ENCODE peak calls at places on chromosomes 2 and 18, in five cellular contexts. F is H54, D is A549, J is body of pancreas, R is transverse colon. A is an unnamed sample.

GRCh38 chr2:127643698-127644660 is 2.0 kb upstream of the GPR17 start:
- DNase-seq in J (no peak), D (no peak), F (no peak), R (no peak), A (no peak)

GRCh38 chr2:36756438-36756837 is 59.9 kb downstream of the VIT start:
- DNase-seq in F (no peak), J (no peak), R (no peak), D (no peak), A (no peak)

GRCh38 chr2:46147626-46148368 is 149.4 kb upstream of the EPAS1 start:
- DNase-seq in D (no peak), J (no peak), F (no peak), R (no peak), A (no peak)

GRCh38 chr2:162890690-162891311 is 52.2 kb upstream of the KCNH7 start:
- DNase-seq in D (peak), R (no peak), F (peak), J (peak), A (no peak)

GRCh38 chr2:15949126-15949525 is 8.8 kb downstream of the MYCN start:
- DNase-seq in D (no peak), R (no peak), F (no peak), J (no peak), A (no peak)

GRCh38 chr18:42298744-42299685 is 344.0 kb downstream of the PIK3C3 start:
- DNase-seq in F (peak), R (peak), D (peak), J (peak), A (no peak)

GRCh38 chr2:166516712-166517303 is 22.8 kb upstream of the SCN7A start:
- DNase-seq in J (peak), R (peak), D (peak), F (no peak), A (no peak)

GRCh38 chr2:181457741-181458425 is 697 bp downstream of the ITGA4 start:
- DNase-seq in R (peak), F (peak), D (no peak), J (peak), A (no peak)

GRCh38 chr2:28801726-28802125 is 8.9 kb upstream of the SPDYA start:
- DNase-seq in D (peak), J (no peak), F (no peak), R (no peak), A (no peak)

GRCh38 chr2:57160976-57161375 is 885.6 kb upstream of the VRK2 start:
- DNase-seq in R (no peak), J (no peak), F (no peak), D (no peak), A (no peak)

GRCh38 chr18:24734058-24734457 is 273.6 kb downstream of the HRH4 start:
- DNase-seq in J (no peak), R (no peak), D (peak), F (no peak), A (no peak)

GRCh38 chr2:239182981-239183791 is 217.6 kb downstream of the HDAC4 start:
- DNase-seq in F (no peak), J (peak), D (no peak), R (no peak), A (no peak)

GRCh38 chr18:8218263-8218662 is 391.0 kb upstream of the RAB12 start:
- DNase-seq in R (no peak), D (no peak), F (no peak), J (no peak), A (no peak)

GRCh38 chr18:76922107-76922506 is 99.8 kb downstream of the ZNF236 start:
- DNase-seq in F (no peak), R (peak), J (peak), D (peak), A (no peak)

GRCh38 chr2:25497229-25497861 is 155.6 kb upstream of the DNMT3A start:
- DNase-seq in J (no peak), F (no peak), R (no peak), D (no peak), A (no peak)

GRCh38 chr2:36618381-36618780 is 20.4 kb upstream of the FEZ2 start:
- DNase-seq in R (no peak), J (no peak), D (peak), F (peak), A (no peak)

GRCh38 chr2:2271471-2271941 is 59.6 kb downstream of the MYT1L start:
- DNase-seq in J (peak), R (no peak), D (no peak), F (peak), A (no peak)

GRCh38 chr18:63676526-63676925 is 14.8 kb upstream of the SERPINB3 start:
- DNase-seq in J (no peak), D (peak), F (no peak), R (no peak), A (no peak)

GRCh38 chr18:77141401-77142118 is 9.0 kb upstream of the MBP start:
- DNase-seq in R (no peak), J (no peak), F (no peak), D (no peak), A (no peak)

GRCh38 chr2:241853651-241854341 is 4.9 kb downstream of the PDCD1 start:
- DNase-seq in R (no peak), F (no peak), D (no peak), J (peak), A (no peak)

GRCh38 chr18:13379062-13379800 is 160.7 kb downstream of the LDLRAD4 start:
- DNase-seq in R (no peak), F (no peak), D (no peak), J (no peak), A (peak)

GRCh38 chr18:4230450-4231168 is 224.5 kb downstream of the DLGAP1 start:
- DNase-seq in J (no peak), F (no peak), R (no peak), D (no peak), A (no peak)

GRCh38 chr2:82139979-82140611 is 1835.5 kb upstream of the LRRTM1 start:
- DNase-seq in J (peak), F (no peak), R (peak), D (no peak), A (no peak)

GRCh38 chr2:222074674-222075073 is 224.1 kb downstream of the PAX3 start:
- DNase-seq in J (no peak), R (no peak), F (no peak), D (no peak), A (no peak)

GRCh38 chr2:130755234-130756040 is at the start of gene AMER3:
- DNase-seq in J (peak), F (no peak), R (no peak), D (no peak), A (no peak)

GRCh38 chr18:48724939-48725338 is 186.1 kb downstream of the CTIF start:
- DNase-seq in J (no peak), R (no peak), F (no peak), D (no peak), A (no peak)

GRCh38 chr2:40877734-40878288 is 425.9 kb upstream of the SLC8A1 start:
- DNase-seq in R (no peak), J (no peak), D (no peak), F (no peak), A (no peak)

GRCh38 chr2:233832869-233833812 is 21.2 kb downstream of the HJURP start:
- DNase-seq in R (peak), F (peak), D (peak), J (no peak), A (no peak)

GRCh38 chr18:22056962-22057361 is 112.4 kb upstream of the GATA6 start:
- DNase-seq in J (no peak), D (no peak), R (no peak), F (no peak), A (no peak)

GRCh38 chr18:58195278-58195721 is 151.3 kb downstream of the NEDD4L start:
- DNase-seq in D (no peak), F (peak), J (peak), R (peak), A (no peak)

GRCh38 chr2:64277101-64277849 is 133.1 kb upstream of the PELI1 start:
- DNase-seq in F (no peak), D (no peak), J (no peak), R (no peak), A (no peak)

GRCh38 chr2:122081743-122082142 is 326.3 kb downstream of the TSN start:
- DNase-seq in F (no peak), J (no peak), D (no peak), R (no peak), A (no peak)

GRCh38 chr2:232777278-232777677 is 913 bp upstream of the KCNJ13 start:
- DNase-seq in J (no peak), F (no peak), D (no peak), R (no peak), A (no peak)

GRCh38 chr2:172698041-172698863 is 37.4 kb upstream of the RAPGEF4 start:
- DNase-seq in R (no peak), J (no peak), D (peak), F (peak), A (no peak)

GRCh38 chr2:219969508-219969907 is 342.1 kb downstream of the SLC4A3 start:
- DNase-seq in F (peak), D (peak), R (no peak), J (no peak), A (no peak)

GRCh38 chr2:149732730-149733290 is 145.2 kb upstream of the MMADHC start:
- DNase-seq in J (no peak), D (no peak), R (no peak), F (no peak), A (no peak)

GRCh38 chr2:71130325-71131260 is at the start of gene MPHOSPH10:
- DNase-seq in D (peak), F (peak), R (peak), J (peak), A (no peak)

GRCh38 chr2:71129114-71129890 is 727 bp downstream of the MCEE start:
- DNase-seq in D (no peak), F (no peak), J (no peak), R (no peak), A (no peak)

GRCh38 chr2:71133603-71134002 is 3.2 kb downstream of the MPHOSPH10 start:
- DNase-seq in R (no peak), J (no peak), D (no peak), F (no peak), A (no peak)

GRCh38 chr2:71126957-71127356 is 3.1 kb downstream of the MCEE start:
- DNase-seq in D (no peak), R (no peak), J (no peak), F (no peak), A (no peak)

DNA sequence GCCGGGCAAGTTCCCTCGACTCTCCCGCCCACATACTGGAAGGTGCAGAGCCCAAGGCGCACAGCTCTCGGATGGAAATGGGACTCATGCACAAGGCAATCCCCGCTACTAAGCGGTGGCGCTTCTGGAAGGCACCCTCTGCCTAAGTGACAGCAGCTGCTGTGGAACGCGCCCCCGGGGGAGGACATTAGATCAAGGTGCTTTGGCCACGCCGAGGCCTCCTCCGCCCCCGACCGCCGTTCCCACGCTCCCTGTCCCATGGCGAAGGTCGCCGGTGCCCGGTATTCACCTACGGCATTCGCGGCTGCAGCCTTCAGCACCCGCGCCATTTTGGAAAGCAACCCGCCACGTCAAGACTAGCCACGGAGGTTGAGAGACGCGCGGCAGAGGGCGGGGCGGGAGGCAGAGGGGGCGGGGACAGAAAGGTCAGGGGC is at the start of gene MCEE:
- DNase-seq in R (peak), F (peak), D (peak), J (peak), A (no peak)
- TF ChIP-seq POLR2A in R (peak), F (peak), D (peak), J (peak), A (no peak)

GRCh38 chr2:10135296-10136089 is 13.0 kb downstream of the RRM2 start:
- DNase-seq in R (no peak), J (no peak), F (peak), D (peak), A (no peak)
- TF ChIP-seq POLR2A in R (no peak), J (no peak), F (no peak), D (no peak), A (no peak)

GRCh38 chr18:74597662-74598349 is at the start of gene ZNF407:
- DNase-seq in D (peak), F (peak), R (peak), J (peak), A (no peak)
- TF ChIP-seq POLR2A in D (no peak), F (no peak), R (peak), J (peak), A (no peak)

DNA sequence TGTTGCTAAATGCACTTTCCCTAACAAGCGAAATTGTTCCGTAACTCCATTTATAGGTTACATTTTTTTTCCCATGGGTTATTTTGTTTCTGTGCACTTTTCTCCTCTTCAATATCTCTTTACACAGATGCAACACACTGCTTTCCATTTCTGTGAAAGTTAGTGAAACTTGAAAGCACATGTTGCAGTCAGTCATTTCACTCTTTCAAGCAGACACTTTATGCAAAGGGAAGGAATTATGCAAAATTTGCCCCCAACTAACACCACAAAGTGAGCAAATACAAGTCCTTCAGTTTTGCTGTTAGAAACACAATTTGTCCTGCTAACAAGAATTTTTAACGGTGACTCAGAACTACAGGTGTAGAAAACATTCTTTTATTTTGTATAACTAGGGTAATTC is 124.8 kb downstream of the PTH2R start:
- DNase-seq in R (no peak), D (no peak), J (no peak), F (no peak), A (no peak)
- TF ChIP-seq POLR2A in R (no peak), D (no peak), J (no peak), F (no peak), A (no peak)

DNA sequence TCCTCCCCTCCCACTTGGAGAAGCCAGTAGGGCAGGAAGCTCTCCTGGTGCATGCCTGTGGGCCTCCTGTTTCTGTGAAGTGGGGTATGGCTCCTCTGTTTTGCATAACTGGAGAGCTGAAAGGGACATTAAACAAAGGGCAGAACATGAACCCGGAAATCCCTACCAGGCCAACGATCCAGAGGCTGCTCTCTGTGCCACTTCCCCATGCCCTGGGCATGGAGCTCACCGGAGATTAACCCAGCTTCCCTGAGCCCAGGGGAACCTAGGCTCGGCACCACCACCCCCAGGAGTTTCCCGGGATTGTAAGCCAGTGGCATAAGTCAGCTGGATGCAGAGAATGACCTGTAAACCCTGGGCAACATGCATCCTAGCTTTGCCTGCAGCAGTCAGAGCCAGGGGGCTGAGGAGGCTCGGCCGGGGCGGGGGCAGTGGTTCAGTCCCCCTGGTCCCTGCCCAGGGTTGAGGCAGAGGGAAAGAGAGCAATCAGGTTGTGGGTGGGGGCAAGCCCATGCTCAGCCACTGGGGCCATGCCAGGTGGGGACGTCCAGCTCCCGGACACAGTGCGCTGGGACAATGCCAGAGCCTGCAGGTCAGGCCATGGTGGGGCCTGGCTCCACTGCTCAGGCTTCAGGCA is 49.5 kb downstream of the TIMM21 start:
- DNase-seq in D (no peak), R (peak), J (no peak), F (no peak), A (no peak)
- TF ChIP-seq POLR2A in D (no peak), R (peak), J (no peak), F (no peak), A (no peak)